ENCODE peak calls at places on chromosomes 11 and 22, in six cellular contexts. S is RWPE2; D is CD8-positive, alpha-beta memory T cell; V is upper lobe of right lung; E is A549; N is left lung. W is an unnamed sample. For H3K4me1, the result is how much of the 10 kb centered on the place peaks cover.

GRCh38 chr11:69950621-69951020 is 127.5 kb upstream of the ANO1 start:
- DNase-seq in V (no peak), D (no peak), N (no peak), E (no peak), S (no peak), W (no peak)

GRCh38 chr22:30023099-30023498 is 57.2 kb upstream of the HORMAD2 start:
- DNase-seq in V (no peak), N (no peak), D (no peak), E (no peak), S (no peak), W (no peak)

GRCh38 chr11:14902650-14903350 is 10.8 kb upstream of the CYP2R1 start:
- DNase-seq in N (no peak), D (no peak), S (no peak), E (no peak), V (no peak), W (no peak)

GRCh38 chr11:69107413-69107812 is 48.3 kb upstream of the SMIM38 start:
- DNase-seq in V (no peak), D (no peak), S (no peak), E (no peak), N (no peak), W (no peak)

GRCh38 chr11:133582731-133583130 is 50.4 kb upstream of the OPCML start:
- DNase-seq in V (no peak), E (no peak), D (no peak), N (no peak), S (no peak), W (no peak)

GRCh38 chr22:41801886-41802285 is 1.4 kb downstream of the CCDC134 start:
- DNase-seq in E (no peak), N (no peak), V (no peak), D (no peak), S (no peak), W (no peak)

GRCh38 chr11:724063-724732 is 18.2 kb downstream of the EPS8L2 start:
- DNase-seq in N (no peak), S (no peak), V (no peak), D (no peak), E (no peak), W (no peak)

GRCh38 chr11:30504468-30504867 is 81.7 kb downstream of the MPPED2 start:
- DNase-seq in N (no peak), S (no peak), V (no peak), D (no peak), E (no peak), W (no peak)

GRCh38 chr22:37183432-37184379 is 4.3 kb downstream of the C1QTNF6 start:
- DNase-seq in E (no peak), D (no peak), S (peak), N (peak), V (peak), W (no peak)

GRCh38 chr11:40139507-40139906 is 1319.9 kb downstream of the LRRC4C start:
- DNase-seq in E (no peak), N (no peak), S (no peak), V (no peak), D (no peak), W (no peak)

GRCh38 chr22:48713266-48714205 is 1114.1 kb downstream of the BRD1 start:
- DNase-seq in N (peak), D (no peak), E (no peak), S (peak), V (peak), W (no peak)

GRCh38 chr11:12285106-12285505 is 92.3 kb upstream of the PARVA start:
- DNase-seq in V (no peak), N (no peak), E (no peak), D (no peak), S (no peak), W (peak)

GRCh38 chr11:83073884-83074283 is 2.2 kb upstream of the RAB30 start:
- DNase-seq in D (no peak), V (no peak), E (no peak), N (no peak), S (no peak), W (no peak)

GRCh38 chr11:30917859-30918478 is 331.8 kb upstream of the MPPED2 start:
- DNase-seq in N (no peak), V (no peak), D (peak), E (peak), S (no peak), W (peak)

GRCh38 chr22:17872491-17872890 is 98.2 kb upstream of the BID start:
- DNase-seq in E (no peak), D (no peak), V (no peak), N (no peak), S (no peak), W (no peak)

GRCh38 chr22:49403102-49403501 is 424.6 kb downstream of the BRD1 start:
- DNase-seq in N (no peak), V (no peak), D (no peak), S (no peak), E (no peak), W (no peak)

GRCh38 chr11:93411705-93412104 is 81.2 kb downstream of the DEUP1 start:
- DNase-seq in D (no peak), V (no peak), E (no peak), N (no peak), S (no peak), W (no peak)

GRCh38 chr11:8106679-8107078 is 25.7 kb downstream of the TUB start:
- DNase-seq in N (no peak), V (no peak), E (no peak), S (no peak), D (no peak), W (no peak)

GRCh38 chr22:29799217-29799680 is 32.1 kb downstream of the UQCR10 start:
- DNase-seq in E (peak), V (peak), S (peak), N (peak), D (no peak), W (no peak)

GRCh38 chr11:9775393-9775780 is 111.5 kb downstream of the SWAP70 start:
- DNase-seq in S (no peak), N (no peak), D (no peak), V (no peak), E (no peak), W (no peak)

GRCh38 chr11:9774591-9775392 is 110.9 kb downstream of the SWAP70 start:
- DNase-seq in V (no peak), E (peak), D (no peak), S (no peak), N (no peak), W (peak)

GRCh38 chr11:9772218-9772617 is 108.3 kb downstream of the SWAP70 start:
- DNase-seq in S (no peak), D (no peak), N (no peak), V (no peak), E (no peak), W (no peak)

GRCh38 chr11:9773524-9773923 is 109.6 kb downstream of the SWAP70 start:
- DNase-seq in N (no peak), E (no peak), V (no peak), S (no peak), D (no peak), W (no peak)

DNA sequence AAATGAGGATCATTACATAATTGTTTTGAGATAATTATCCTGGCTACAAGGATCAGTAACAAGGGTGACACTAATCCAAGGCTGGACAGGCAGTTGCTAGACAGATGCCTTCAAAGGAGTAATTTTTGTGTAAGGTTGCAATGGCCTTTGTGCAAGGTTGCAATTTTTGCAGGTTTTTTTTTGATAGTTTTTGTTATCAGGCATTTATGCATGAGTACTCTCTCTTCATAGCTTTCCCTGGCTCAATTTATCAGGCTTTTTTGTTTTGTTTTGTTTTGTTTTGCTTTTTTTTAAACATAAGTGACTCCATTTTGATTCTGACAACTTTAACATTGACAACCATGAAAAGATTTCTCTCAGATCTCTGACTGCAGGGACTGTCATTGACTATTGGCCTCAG is 110.2 kb downstream of the SWAP70 start:
- DNase-seq in N (no peak), D (no peak), S (no peak), V (no peak), E (no peak), W (no peak)
- H3K4me3 ChIP-seq in N (no peak), D (no peak), S (no peak), V (no peak), E (no peak), W (no peak)

GRCh38 chr11:61851128-61851899 is 23.2 kb downstream of the FADS2 start:
- DNase-seq in N (no peak), S (peak), E (no peak), V (no peak), D (no peak), W (no peak)
- H3K4me1 ChIP-seq in N (under half), S (under half), E (under half), V (under half), D (under half), W (under half)

DNA sequence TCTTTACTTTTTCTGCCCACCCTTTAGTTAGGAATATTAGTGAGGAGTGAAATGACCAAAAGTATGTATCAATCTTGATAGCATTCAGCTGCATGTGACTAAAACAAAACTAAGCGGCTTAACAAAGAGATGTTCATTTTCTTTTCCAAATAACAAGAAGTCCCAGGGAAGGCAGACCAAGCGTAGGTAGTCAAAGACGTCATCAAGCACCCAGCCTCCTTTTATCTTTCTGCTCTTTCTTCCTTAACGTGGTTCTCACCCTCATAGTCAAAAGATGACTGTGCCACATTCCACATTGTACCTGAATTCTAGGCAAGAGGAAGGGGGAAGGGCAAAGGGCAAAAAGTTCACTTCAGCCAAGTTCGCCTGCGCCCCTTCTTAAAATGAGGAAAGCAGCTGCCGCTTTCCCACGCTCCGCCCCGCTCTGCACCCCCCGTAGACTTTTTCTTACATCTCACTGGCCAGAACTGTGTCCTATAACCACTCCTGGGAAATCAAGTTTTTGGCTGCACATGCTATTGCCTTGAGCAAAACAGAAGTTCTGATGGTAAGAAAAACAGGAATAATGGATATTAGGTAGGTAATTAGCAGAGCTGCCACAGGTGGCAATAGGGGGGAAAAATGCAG is 14.6 kb upstream of the PGM2L1 start:
- DNase-seq in V (no peak), S (no peak), N (no peak), E (peak), D (no peak), W (no peak)
- H3K4me3 ChIP-seq in V (no peak), S (no peak), N (no peak), E (no peak), D (no peak), W (no peak)

GRCh38 chr11:114160884-114161283 is 101.4 kb downstream of the ZBTB16 start:
- DNase-seq in E (no peak), V (no peak), S (no peak), N (no peak), D (no peak), W (no peak)

GRCh38 chr11:114159802-114160588 is 100.5 kb downstream of the ZBTB16 start:
- DNase-seq in V (peak), E (peak), N (peak), D (peak), S (peak), W (peak)

GRCh38 chr11:114157476-114158050 is 98.1 kb downstream of the ZBTB16 start:
- DNase-seq in V (no peak), S (no peak), D (no peak), E (no peak), N (no peak), W (no peak)

GRCh38 chr11:114159320-114159719 is 99.8 kb downstream of the ZBTB16 start:
- DNase-seq in E (no peak), V (no peak), D (no peak), N (no peak), S (no peak), W (no peak)

DNA sequence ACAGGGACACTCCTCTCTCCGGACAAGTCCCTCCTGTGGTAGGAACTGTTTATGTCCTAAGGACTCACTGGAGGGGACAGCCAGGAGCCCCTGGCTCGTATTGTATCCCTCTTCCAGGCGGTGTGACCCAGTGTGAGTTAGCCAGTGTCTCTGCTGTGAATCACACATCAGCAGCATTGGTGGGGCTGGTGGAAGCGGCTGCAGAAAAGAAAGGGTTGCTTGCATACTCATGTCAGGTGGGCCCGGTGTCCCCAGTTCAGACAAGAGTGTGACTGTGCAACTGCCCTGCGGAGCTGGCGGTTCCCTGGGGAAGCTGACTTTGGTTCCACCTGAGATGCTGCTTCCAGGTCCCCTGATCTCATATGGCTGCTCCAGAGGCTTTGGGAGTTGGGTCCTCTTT is 99.4 kb downstream of the ZBTB16 start:
- DNase-seq in E (no peak), N (no peak), V (no peak), S (no peak), D (no peak), W (no peak)
- H3K4me1 ChIP-seq in E (under half), N (half or more), V (half or more), S (half or more), D (half or more), W (under half)

GRCh38 chr11:128872094-128872493 is 5.0 kb upstream of the KCNJ1 start:
- DNase-seq in N (no peak), E (no peak), S (no peak), D (no peak), V (no peak), W (no peak)
- H3K4me3 ChIP-seq in N (no peak), E (no peak), S (no peak), D (no peak), V (no peak), W (no peak)

GRCh38 chr11:68018730-68019190 is 8.6 kb downstream of the ALDH3B1 start:
- DNase-seq in S (no peak), E (no peak), D (no peak), V (no peak), N (peak), W (no peak)
- H3K4me1 ChIP-seq in S (under half), E (half or more), D (under half), V (under half), N (under half), W (under half)

DNA sequence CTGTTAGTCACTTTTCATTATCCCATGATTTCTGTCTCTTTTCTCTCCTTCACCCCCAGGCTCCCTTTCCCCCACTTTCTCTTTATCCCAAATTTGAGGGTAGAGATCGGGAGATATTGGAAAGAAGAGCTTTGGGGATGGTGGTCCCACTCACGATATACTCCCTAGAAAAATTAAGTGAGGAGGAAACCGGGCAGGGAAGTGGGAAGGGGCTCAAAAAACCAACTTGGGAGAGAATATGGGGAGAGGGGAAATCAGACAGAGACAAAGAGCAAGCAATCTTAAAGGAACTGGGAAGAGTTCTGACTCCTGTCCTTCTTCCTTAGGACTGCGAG is 939 bp upstream of the DCHS1 start:
- DNase-seq in N (no peak), V (no peak), E (no peak), D (no peak), S (no peak), W (no peak)
- H3K4me3 ChIP-seq in N (peak), V (no peak), E (no peak), D (no peak), S (no peak), W (peak)

DNA sequence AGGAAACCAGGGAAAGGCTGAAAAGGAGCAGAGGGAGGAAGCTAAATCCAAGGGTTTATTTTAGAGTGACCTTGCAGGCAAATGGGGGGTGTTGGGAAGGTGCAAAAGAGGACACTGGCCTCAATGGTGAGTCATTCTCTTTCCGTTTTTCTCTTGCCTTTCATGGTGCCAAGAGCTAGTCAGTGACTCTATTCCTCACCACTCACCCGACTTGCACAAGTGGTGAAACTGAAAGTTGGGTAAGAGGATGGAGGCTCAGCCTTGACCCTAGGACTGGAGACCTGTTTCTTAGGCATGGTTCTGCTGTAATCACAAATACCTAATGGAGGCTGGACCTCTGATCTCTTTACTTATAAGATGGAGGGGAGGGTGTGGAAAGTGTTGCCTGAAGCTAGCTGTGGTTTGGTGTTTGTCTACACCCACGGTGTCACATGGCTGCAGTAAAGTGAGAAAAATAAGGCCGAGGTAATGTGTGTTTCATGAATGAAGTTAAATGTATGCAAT is 67.3 kb upstream of the CREB3L1 start:
- DNase-seq in E (peak), V (no peak), N (no peak), S (no peak), D (no peak), W (peak)
- H3K4me1 ChIP-seq in E (under half), V (under half), N (under half), S (under half), D (under half), W (under half)